ENCODE peak calls at places on chromosomes 16 and 17, in ten cellular contexts. W is OCI-LY7, X is WERI-Rb-1, M is SK-N-SH, Y is sigmoid colon, A is prostate gland, T is neural progenitor cell, S is Peyer's patch, B is gastrocnemius medialis, L is transverse colon. E is an unnamed sample.

GRCh38 chr16:31355701-31356100 is 725 bp downstream of the ITGAX start:
- DNase-seq in S (no peak), M (no peak), T (no peak), Y (no peak), B (no peak), W (no peak), A (no peak), X (no peak), L (no peak), E (no peak)

GRCh38 chr17:69609495-69610315 is 195.2 kb downstream of the MAP2K6 start:
- DNase-seq in X (peak; percentile 42), S (no peak), M (no peak), W (no peak), A (no peak), B (peak; percentile 15), T (peak; percentile 27), L (no peak), Y (no peak), E (no peak)

GRCh38 chr17:59001158-59001814 is 105.4 kb downstream of the TRIM37 start:
- DNase-seq in A (peak; percentile 26), W (peak; percentile 90), S (no peak), L (peak; percentile 31), M (no peak), B (peak; percentile 29), X (no peak), Y (no peak), T (no peak), E (peak; percentile 67)

GRCh38 chr17:30961213-30962188 is 9.3 kb upstream of the RNF135 start:
- DNase-seq in X (no peak), Y (no peak), M (no peak), W (peak; percentile 57), S (no peak), T (peak; percentile 33), L (no peak), B (no peak), A (no peak), E (no peak)

GRCh38 chr17:34823023-34823422 is 138.2 kb downstream of the CCT6B start:
- DNase-seq in X (no peak), W (no peak), S (no peak), Y (no peak), T (no peak), M (no peak), A (no peak), L (no peak), B (no peak), E (no peak)

GRCh38 chr16:66476328-66477027 is 49.4 kb downstream of the BEAN1 start:
- DNase-seq in X (peak; percentile 56), T (no peak), W (peak; percentile 78), M (peak; percentile 68), L (no peak), S (no peak), B (no peak), A (no peak), Y (peak; percentile 53), E (peak; percentile 8)

GRCh38 chr16:53689636-53690035 is 14.0 kb downstream of the RPGRIP1L start:
- DNase-seq in T (no peak), B (no peak), M (no peak), A (no peak), L (no peak), S (no peak), X (no peak), W (no peak), Y (no peak), E (no peak)

GRCh38 chr17:64165347-64165746 is 35.4 kb upstream of the ERN1 start:
- DNase-seq in M (no peak), B (no peak), L (no peak), A (no peak), W (no peak), T (no peak), X (no peak), S (no peak), Y (no peak), E (no peak)

DNA sequence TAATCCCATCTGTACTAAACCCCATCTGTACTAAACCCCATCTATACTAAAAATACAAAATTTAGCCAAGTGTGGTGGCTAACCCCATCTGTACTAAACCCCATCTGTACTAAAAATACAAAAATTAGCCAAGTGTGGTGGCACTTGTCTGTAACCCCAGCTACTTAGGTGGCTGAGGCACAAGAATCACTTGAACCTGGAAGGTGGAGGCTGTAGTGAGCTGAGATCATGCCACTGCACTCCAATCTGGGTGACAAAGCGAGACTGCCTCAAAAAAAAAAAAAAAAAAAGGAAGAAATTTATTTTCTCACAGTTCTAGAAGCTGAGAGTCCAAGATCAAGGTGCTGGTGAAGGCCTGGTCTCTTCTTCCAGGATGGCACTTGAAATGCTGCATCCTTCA is 12.1 kb downstream of the ZFP1 start:
- DNase-seq in T (no peak), L (no peak), B (no peak), X (no peak), A (no peak), Y (no peak), W (no peak), M (no peak), S (no peak), E (no peak)
- H3K9me3 ChIP-seq in T (peaks cover 10% of the 10 kb centered on the region), L (no peaks in the 10 kb centered on the region), B (no peaks in the 10 kb centered on the region), X (no peaks in the 10 kb centered on the region), A (no peaks in the 10 kb centered on the region), Y (no peaks in the 10 kb centered on the region), W (peaks cover 20% of the 10 kb centered on the region), M (peaks cover 11% of the 10 kb centered on the region), S (no peaks in the 10 kb centered on the region), E (peaks cover 5% of the 10 kb centered on the region)

GRCh38 chr17:66970140-66970539 is 5.6 kb downstream of the CACNG4 start:
- DNase-seq in W (no peak), M (no peak), X (no peak), T (no peak), B (no peak), S (no peak), A (no peak), L (no peak), Y (no peak), E (no peak)

GRCh38 chr17:66971730-66972441 is 7.4 kb downstream of the CACNG4 start:
- DNase-seq in T (no peak), X (no peak), M (peak; percentile 86), S (no peak), Y (no peak), A (no peak), L (no peak), W (no peak), B (no peak), E (no peak)

GRCh38 chr17:66968916-66969315 is 4.4 kb downstream of the CACNG4 start:
- DNase-seq in M (no peak), B (no peak), L (no peak), X (no peak), T (no peak), W (no peak), S (no peak), Y (no peak), A (peak; percentile 71), E (no peak)

GRCh38 chr17:66970797-66971196 is 6.3 kb downstream of the CACNG4 start:
- DNase-seq in Y (no peak), A (no peak), W (no peak), L (no peak), S (no peak), T (no peak), B (no peak), M (peak; percentile 54), X (no peak), E (no peak)

DNA sequence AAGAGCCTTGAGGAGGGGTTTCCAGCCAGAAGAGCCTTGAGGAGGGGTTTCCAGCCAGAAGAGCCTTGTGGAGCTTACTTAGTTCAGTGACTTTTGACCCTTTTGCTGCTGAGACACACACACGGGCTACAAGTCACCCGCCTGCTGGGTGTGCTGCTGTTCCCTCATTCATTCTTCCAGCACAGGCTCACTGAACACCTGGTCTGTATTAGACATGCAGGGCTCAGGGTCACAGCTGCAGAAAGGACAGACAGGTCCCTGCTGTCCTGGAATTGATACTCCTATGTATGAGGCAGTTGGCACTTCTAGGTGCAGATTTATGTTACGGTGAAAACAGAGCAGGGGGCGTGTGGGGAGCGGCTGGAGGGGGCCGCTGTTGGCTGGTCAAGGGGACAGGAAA is 6.7 kb downstream of the CACNG4 start:
- DNase-seq in X (no peak), Y (no peak), M (peak; percentile 75), S (no peak), W (no peak), A (no peak), T (no peak), B (no peak), L (no peak), E (no peak)
- H3K27ac ChIP-seq in X (peak overlapping the region; percentile 19), Y (no peak overlapping the region), M (no peak overlapping the region), S (no peak overlapping the region), W (no peak overlapping the region), A (no peak overlapping the region), T (no peak overlapping the region), B (no peak overlapping the region), L (no peak overlapping the region), E (no peak overlapping the region)

GRCh38 chr17:15893333-15894024 is 51.5 kb upstream of the ADORA2B start:
- DNase-seq in S (no peak), B (no peak), A (no peak), Y (no peak), M (no peak), X (no peak), W (no peak), T (no peak), L (no peak), E (no peak)

GRCh38 chr17:15892244-15892643 is 52.7 kb upstream of the ADORA2B start:
- DNase-seq in L (no peak), Y (no peak), B (no peak), M (no peak), T (no peak), S (no peak), X (no peak), A (no peak), W (no peak), E (no peak)

GRCh38 chr17:15892679-15893332 is 52.1 kb upstream of the ADORA2B start:
- DNase-seq in A (peak; percentile 33), X (no peak), L (no peak), Y (no peak), M (no peak), W (no peak), B (no peak), S (no peak), T (no peak), E (no peak)

GRCh38 chr17:15894913-15895658 is 49.8 kb upstream of the ADORA2B start:
- DNase-seq in L (no peak), M (no peak), A (no peak), Y (no peak), W (no peak), T (no peak), S (no peak), X (no peak), B (no peak), E (no peak)

GRCh38 chr17:15894258-15894657 is 50.7 kb upstream of the ADORA2B start:
- DNase-seq in T (no peak), X (no peak), S (no peak), W (no peak), L (no peak), A (no peak), Y (no peak), B (no peak), M (no peak), E (no peak)
- H3K9me3 ChIP-seq in T (no peaks in the 10 kb centered on the region), X (no peaks in the 10 kb centered on the region), S (no peaks in the 10 kb centered on the region), W (no peaks in the 10 kb centered on the region), L (no peaks in the 10 kb centered on the region), A (no peaks in the 10 kb centered on the region), Y (no peaks in the 10 kb centered on the region), B (no peaks in the 10 kb centered on the region), M (no peaks in the 10 kb centered on the region), E (no peaks in the 10 kb centered on the region)

GRCh38 chr17:7929158-7930029 is at the start of gene KCNAB3:
- DNase-seq in X (no peak), S (no peak), L (peak; percentile 42), A (peak; percentile 60), B (no peak), Y (peak; percentile 79), M (peak; percentile 92), W (no peak), T (peak; percentile 95), E (peak; percentile 46)

GRCh38 chr17:7932949-7933348 is 943 bp downstream of the CNTROB start:
- DNase-seq in M (no peak), L (peak; percentile 57), X (peak; percentile 33), B (peak; percentile 31), Y (peak; percentile 76), S (peak; percentile 59), T (peak; percentile 67), A (no peak), W (peak; percentile 62), E (no peak)

GRCh38 chr17:7931709-7932482 is at the start of the genes CNTROB and TRAPPC1:
- DNase-seq in L (peak; percentile 100), A (peak; percentile 99), T (peak; percentile 98), W (peak; percentile 99), X (peak; percentile 99), M (peak; percentile 98), Y (peak; percentile 100), S (peak; percentile 99), B (peak; percentile 100), E (peak; percentile 99)

GRCh38 chr17:7930841-7931631 is 710 bp downstream of the TRAPPC1 start:
- DNase-seq in X (no peak), S (no peak), L (no peak), Y (no peak), W (no peak), A (no peak), T (no peak), B (no peak), M (no peak), E (no peak)

GRCh38 chr17:7932483-7932891 is 481 bp downstream of the CNTROB start:
- DNase-seq in L (peak; percentile 43), S (peak; percentile 64), X (no peak), T (peak; percentile 59), W (peak; percentile 49), A (no peak), Y (peak; percentile 78), M (peak; percentile 60), B (no peak), E (no peak)
- H3K27ac ChIP-seq in L (peak overlapping the region; percentile 80), S (peak overlapping the region; percentile 81), X (peak overlapping the region; percentile 91), T (no peak overlapping the region), W (peak overlapping the region; percentile 69), A (peak overlapping the region; percentile 81), Y (peak overlapping the region; percentile 83), M (peak overlapping the region; percentile 75), B (peak overlapping the region; percentile 90), E (peak overlapping the region; percentile 83)

E was measured in CD4-positive, alpha-beta T cell.